ENCODE peak calls at places on chromosomes 5 and 9, in five cellular contexts. E is HT1080, Z is Right ventricle myocardium superior, H is esophagus squamous epithelium, W is fibroblast of pulmonary artery. I is an unnamed sample.

GRCh38 chr9:33202552-33203300 is 35.6 kb upstream of the B4GALT1 start:
- DNase-seq in E (peak; percentile 39), Z (peak; percentile 77), H (no peak), W (peak; percentile 73), I (no peak)

GRCh38 chr5:157540707-157541451 is 34.7 kb downstream of the ADAM19 start:
- DNase-seq in E (peak; percentile 78), Z (peak; percentile 77), H (peak; percentile 11), W (peak; percentile 87), I (no peak)

GRCh38 chr9:34454571-34455065 is 3.8 kb downstream of the FAM219A start:
- DNase-seq in E (peak; percentile 83), Z (no peak), H (no peak), W (peak; percentile 46), I (no peak)

GRCh38 chr5:116731432-116731831 is 156.8 kb upstream of the SEMA6A start:
- DNase-seq in E (no peak), Z (no peak), H (no peak), W (no peak), I (no peak)

GRCh38 chr5:123245689-123246088 is 156.6 kb downstream of the PRDM6 start:
- DNase-seq in E (no peak), Z (no peak), H (no peak), W (no peak), I (no peak)

GRCh38 chr5:171521219-171521633 is 101.8 kb downstream of the FGF18 start:
- DNase-seq in E (peak; percentile 94), Z (no peak), H (no peak), W (peak; percentile 84), I (no peak)

GRCh38 chr5:151495330-151495729 is 47.9 kb downstream of the SLC36A1 start:
- DNase-seq in E (no peak), Z (no peak), H (no peak), W (no peak), I (no peak)

GRCh38 chr9:123338710-123339665 is 17.0 kb upstream of the CRB2 start:
- DNase-seq in E (no peak), Z (peak; percentile 58), H (no peak), W (peak; percentile 44), I (no peak)

GRCh38 chr9:89602978-89603628 is 1.7 kb upstream of the GADD45G start:
- DNase-seq in E (peak; percentile 67), Z (peak; percentile 93), H (peak; percentile 46), W (peak; percentile 84), I (peak; percentile 33)

GRCh38 chr9:69949396-69949795 is 94.3 kb upstream of the MAMDC2 start:
- DNase-seq in E (no peak), Z (no peak), H (no peak), W (peak; percentile 56), I (no peak)

GRCh38 chr5:10675177-10675700 is 85.8 kb downstream of the DAP start:
- DNase-seq in E (no peak), Z (no peak), H (no peak), W (no peak), I (no peak)

GRCh38 chr5:172870261-172870806 is 36.3 kb downstream of the ERGIC1 start:
- DNase-seq in E (peak; percentile 94), Z (peak; percentile 56), H (no peak), W (peak; percentile 93), I (no peak)

GRCh38 chr5:180090769-180091546 is 19.4 kb upstream of the RNF130 start:
- DNase-seq in E (no peak), Z (no peak), H (no peak), W (peak; percentile 45), I (peak; percentile 2)

GRCh38 chr9:6667633-6668280 is 22.2 kb upstream of the GLDC start:
- DNase-seq in E (peak; percentile 50), Z (no peak), H (no peak), W (peak; percentile 50), I (no peak)

GRCh38 chr5:95114902-95115301 is 170.0 kb downstream of the MCTP1 start:
- DNase-seq in E (no peak), Z (no peak), H (no peak), W (no peak), I (no peak)

GRCh38 chr5:68252678-68253520 is 37.3 kb downstream of the PIK3R1 start:
- DNase-seq in E (peak; percentile 44), Z (no peak), H (no peak), W (peak; percentile 85), I (no peak)

GRCh38 chr9:96176901-96177718 is 124.9 kb downstream of the HSD17B3 start:
- DNase-seq in E (no peak), Z (no peak), H (no peak), W (no peak), I (no peak)

GRCh38 chr9:131748411-131748955 is 8.6 kb upstream of the RAPGEF1 start:
- DNase-seq in E (no peak), Z (peak; percentile 1), H (no peak), W (no peak), I (no peak)

GRCh38 chr9:132627120-132627519 is 42.7 kb downstream of the DDX31 start:
- DNase-seq in E (no peak), Z (no peak), H (no peak), W (no peak), I (no peak)